ENCODE peak calls at places on chromosomes 12 and 14, in five cellular contexts. B is prostate gland, S is vagina, T is H54, L is heart left ventricle. K is an unnamed sample.

GRCh38 chr12:77837876-77838291 is 7.2 kb downstream of the NAV3 start:
- DNase-seq in B (no peak), S (no peak), T (no peak), L (peak), K (peak)

GRCh38 chr12:115012861-115013667 is 329.1 kb upstream of the TBX3 start:
- DNase-seq in B (no peak), S (no peak), T (no peak), L (peak), K (peak)

GRCh38 chr12:106605254-106605653 is 22.4 kb downstream of the RFX4 start:
- DNase-seq in B (no peak), S (no peak), T (no peak), L (no peak), K (no peak)

GRCh38 chr12:22641353-22642053 is 16.5 kb downstream of the ETNK1 start:
- DNase-seq in B (no peak), S (no peak), T (no peak), L (no peak), K (no peak)

GRCh38 chr12:120006248-120006975 is 17.4 kb downstream of the BICDL1 start:
- DNase-seq in B (no peak), S (no peak), T (peak), L (no peak), K (no peak)

GRCh38 chr12:98238513-98238912 is 276.9 kb upstream of the TMPO start:
- DNase-seq in B (no peak), S (no peak), T (peak), L (no peak), K (no peak)

GRCh38 chr14:68476212-68476964 is 316.5 kb downstream of the ZFP36L1 start:
- DNase-seq in B (no peak), S (no peak), T (no peak), L (peak), K (no peak)

GRCh38 chr14:27096091-27096490 is 498.3 kb upstream of the NOVA1 start:
- DNase-seq in B (no peak), S (no peak), T (no peak), L (no peak), K (no peak)

GRCh38 chr12:75759842-75760260 is 248.4 kb upstream of the KRR1 start:
- DNase-seq in B (no peak), S (no peak), T (peak), L (no peak), K (no peak)

GRCh38 chr14:66752109-66752508 is 244.2 kb downstream of the GPHN start:
- DNase-seq in B (no peak), S (no peak), T (no peak), L (no peak), K (no peak)

GRCh38 chr12:95548539-95549391 is 2.5 kb downstream of the USP44 start:
- DNase-seq in B (peak), S (no peak), T (no peak), L (peak), K (peak)

GRCh38 chr12:28574746-28575592 is 384.7 kb downstream of the CCDC91 start:
- DNase-seq in B (no peak), S (no peak), T (no peak), L (no peak), K (no peak)

GRCh38 chr12:96070670-96071279 is 35.4 kb upstream of the LTA4H start:
- DNase-seq in B (no peak), S (no peak), T (no peak), L (no peak), K (no peak)

GRCh38 chr12:72865921-72866320 is 593.8 kb downstream of the TRHDE start:
- DNase-seq in B (no peak), S (no peak), T (no peak), L (no peak), K (no peak)

GRCh38 chr14:68293404-68293803 is 473.8 kb downstream of the RAD51B start:
- DNase-seq in B (no peak), S (no peak), T (no peak), L (no peak), K (no peak)

GRCh38 chr14:76922599-76922998 is 96.4 kb downstream of the LRRC74A start:
- DNase-seq in B (no peak), S (no peak), T (no peak), L (no peak), K (no peak)

GRCh38 chr12:1865284-1865866 is 45.0 kb downstream of the LRTM2 start:
- DNase-seq in B (no peak), S (no peak), T (no peak), L (no peak), K (no peak)

GRCh38 chr12:120489018-120489417 is 6.9 kb upstream of the DYNLL1 start:
- DNase-seq in B (no peak), S (no peak), T (peak), L (no peak), K (no peak)

GRCh38 chr14:38207830-38208815 is at the start of gene SSTR1:
- DNase-seq in B (no peak), S (no peak), T (no peak), L (no peak), K (no peak)

GRCh38 chr14:86915416-86915815 is 1077.6 kb downstream of the GALC start:
- DNase-seq in B (no peak), S (no peak), T (no peak), L (no peak), K (no peak)

GRCh38 chr14:71688576-71688975 is 243.7 kb upstream of the RGS6 start:
- DNase-seq in B (no peak), S (no peak), T (no peak), L (no peak), K (no peak)

GRCh38 chr12:108576660-108577234 is 14.4 kb downstream of the ISCU start:
- DNase-seq in B (no peak), S (no peak), T (no peak), L (no peak), K (no peak)

GRCh38 chr12:81329088-81329487 is 251.2 kb downstream of the ACSS3 start:
- DNase-seq in B (no peak), S (no peak), T (peak), L (no peak), K (no peak)

GRCh38 chr14:105065280-105066228 is at the start of gene GPR132:
- DNase-seq in B (no peak), S (no peak), T (no peak), L (no peak), K (no peak)
- TF ChIP-seq POLR2A in B (peak), S (no peak), T (no peak), L (peak), K (no peak)

DNA sequence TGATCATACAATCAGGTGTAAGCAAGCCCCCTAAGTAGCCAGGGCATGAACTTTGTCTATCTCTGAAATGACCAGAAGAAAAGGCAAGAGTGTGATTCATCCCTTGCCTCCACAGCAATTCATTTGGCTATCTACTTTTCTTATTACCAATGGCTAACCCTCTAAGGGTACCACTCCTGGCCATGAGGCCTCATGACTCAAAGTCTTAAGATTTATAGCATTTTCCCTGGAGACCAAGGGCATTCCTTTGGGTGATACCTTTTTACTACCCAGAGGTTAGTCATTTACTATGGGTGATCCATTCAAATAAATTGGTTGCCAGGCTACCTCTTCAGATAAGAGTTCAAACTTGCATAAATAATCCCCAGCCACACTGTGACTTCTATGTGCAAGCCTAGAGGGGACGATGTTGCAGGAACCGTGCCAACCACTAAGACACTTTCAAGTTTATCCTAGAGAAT is 1.5 kb upstream of the LGALS3 start:
- DNase-seq in B (peak), S (no peak), T (peak), L (no peak), K (no peak)
- TF ChIP-seq POLR2A in B (no peak), S (no peak), T (no peak), L (no peak), K (no peak)

DNA sequence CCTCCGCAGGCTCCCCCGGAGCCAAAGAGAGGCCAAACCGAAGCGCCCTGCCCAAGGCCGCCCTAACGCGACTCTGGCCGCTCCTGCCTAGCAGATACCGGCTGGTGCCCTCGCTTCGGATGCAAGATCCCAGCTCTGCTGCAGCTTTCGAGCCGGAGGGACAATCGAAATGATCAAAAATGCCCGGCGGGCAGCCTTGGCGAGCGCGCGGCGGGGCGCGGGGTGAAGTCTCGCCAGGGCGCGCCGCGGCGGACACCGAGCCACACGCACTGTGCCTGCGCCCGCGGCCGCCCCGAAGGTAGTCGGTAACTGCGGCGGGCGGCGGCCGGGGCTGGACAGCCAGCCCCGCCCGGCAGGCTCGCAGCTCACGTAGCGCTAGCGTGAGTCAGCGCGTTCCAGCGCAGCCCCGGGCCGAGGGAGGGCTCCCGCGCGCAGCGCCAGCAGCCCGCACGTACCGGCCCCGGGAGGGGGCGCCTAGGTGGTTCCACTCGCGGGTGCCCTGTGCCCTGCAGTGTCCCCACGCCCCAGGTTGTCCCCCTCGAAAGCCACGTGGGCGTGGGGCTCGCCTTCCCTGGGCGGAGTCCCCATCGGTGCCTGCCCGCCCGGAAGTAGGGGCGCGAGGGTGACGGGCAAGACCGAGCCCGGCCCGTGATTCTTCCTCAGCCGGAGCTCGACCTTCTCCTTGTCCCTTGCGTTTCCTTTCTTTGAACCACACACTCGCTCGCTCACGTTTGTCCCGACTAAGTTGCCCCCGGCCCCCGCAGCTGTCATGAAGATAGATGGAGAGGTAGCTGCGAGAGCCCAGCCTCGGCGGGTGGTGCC is 109.3 kb upstream of the EGLN3 start:
- DNase-seq in B (peak), S (no peak), T (peak), L (peak), K (peak)
- TF ChIP-seq POLR2A in B (peak), S (peak), T (no peak), L (peak), K (no peak)

GRCh38 chr14:103562385-103563088 is at the start of the genes BAG5 and COA8:
- DNase-seq in B (peak), S (no peak), T (peak), L (peak), K (peak)
- TF ChIP-seq POLR2A in B (peak), S (peak), T (peak), L (peak), K (peak)

DNA sequence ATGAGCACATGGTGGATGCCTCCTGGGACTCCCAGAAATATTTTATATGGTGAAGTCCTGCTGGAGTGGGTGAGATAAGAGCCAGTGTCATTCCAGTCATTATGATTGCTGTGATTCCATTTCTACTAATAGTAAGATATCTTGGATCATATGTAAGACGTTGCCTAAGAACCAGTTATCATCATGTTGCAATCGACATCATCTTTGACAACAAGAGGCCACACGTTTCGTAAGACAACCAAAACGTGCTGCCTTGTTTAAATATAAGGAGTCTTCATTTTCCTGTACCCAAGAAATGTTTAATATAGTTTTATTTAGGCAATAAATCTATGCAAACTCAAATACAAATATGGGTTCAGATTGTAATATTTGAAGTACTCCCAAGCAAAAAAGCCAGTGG is 58.4 kb downstream of the SPTSSA start:
- DNase-seq in B (no peak), S (no peak), T (no peak), L (no peak), K (no peak)
- TF ChIP-seq POLR2A in B (no peak), S (no peak), T (no peak), L (no peak), K (no peak)

DNA sequence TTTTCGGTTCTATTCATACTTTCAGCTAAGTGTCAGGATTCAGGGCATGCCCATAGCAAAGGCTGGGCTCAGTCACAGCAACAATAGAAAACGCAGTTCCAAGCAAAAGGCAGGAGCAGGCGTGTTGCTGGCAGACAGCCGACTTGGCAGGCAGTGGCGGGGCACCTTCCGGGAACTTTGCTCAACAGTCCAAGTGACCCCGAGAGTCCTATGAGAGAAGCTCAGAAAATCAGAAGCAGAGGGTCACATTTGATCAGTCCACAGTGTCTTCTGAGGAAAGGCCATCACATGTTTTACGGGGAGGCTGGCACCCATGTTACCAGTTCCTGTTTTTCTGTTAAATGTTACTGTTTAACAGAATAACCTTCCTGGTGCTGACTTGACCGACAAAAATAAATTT is 115.0 kb downstream of the DACT1 start:
- DNase-seq in B (peak), S (no peak), T (no peak), L (peak), K (peak)
- TF ChIP-seq POLR2A in B (no peak), S (no peak), T (no peak), L (no peak), K (no peak)

DNA sequence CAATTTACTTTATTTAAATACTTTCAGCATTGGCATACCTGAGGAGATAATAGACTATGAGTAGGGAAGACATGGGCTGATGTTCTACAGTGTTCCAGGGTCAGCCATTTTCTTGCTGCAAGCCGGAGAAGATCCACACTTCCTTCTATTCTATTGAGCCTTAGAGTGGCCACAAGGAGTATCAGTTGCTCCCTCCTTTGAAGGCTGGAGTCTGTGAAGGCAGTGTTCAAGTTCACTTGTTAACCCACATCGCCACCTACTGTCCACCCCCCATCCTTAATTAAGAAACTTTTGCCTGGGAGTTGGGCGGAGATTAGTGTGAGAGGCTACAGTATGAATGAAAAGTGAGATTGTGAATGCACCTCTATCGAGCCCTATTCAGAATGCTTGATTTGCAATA is 666.6 kb downstream of the NRXN3 start:
- DNase-seq in B (peak), S (no peak), T (peak), L (peak), K (no peak)
- TF ChIP-seq POLR2A in B (no peak), S (no peak), T (no peak), L (no peak), K (no peak)